ENCODE peak calls at places on chromosomes 11 and 22, in eight cellular contexts. G is ACHN; J is stimulated activated CD4-positive, alpha-beta T cell treated with anti-CD3 and anti-CD28 coated beads, Interleukin-4, amount 100 ng/mL, for 1 hour; I is activated CD8-positive, alpha-beta memory T cell treated with anti-CD3 and anti-CD28 coated beads, Interleukin-2, amount 50 U/mL, for 48 hours; F is NCI-H1105 treated with DMSO at 0.1 percent for 48 hours; X is NCI-H524; P is non-pigmented ciliary epithelial cell; K is skeletal muscle cell. S is an unnamed sample.
A peak's percentile ranks its signal among the peaks of the same experiment; 100 is the strongest.

GRCh38 chr11:70611166-70611565 is 212.8 kb downstream of the CTTN start:
- DNase-seq in G (no peak), X (no peak), J (no peak), F (no peak), I (no peak), P (no peak), K (no peak), S (no peak)

GRCh38 chr11:115051938-115052590 is 373.7 kb downstream of the NXPE2 start:
- DNase-seq in X (no peak), P (no peak), K (no peak), F (no peak), G (no peak), J (no peak), I (no peak), S (no peak)

GRCh38 chr22:35379146-35379993 is 1.5 kb upstream of the HMOX1 start:
- DNase-seq in J (no peak), I (no peak), P (no peak), G (no peak), F (no peak), K (no peak), X (no peak), S (no peak)

GRCh38 chr11:91248199-91248807 is 976.3 kb upstream of the FAT3 start:
- DNase-seq in G (peak; percentile 42), F (peak; percentile 29), K (no peak), X (peak; percentile 6), I (no peak), J (no peak), P (no peak), S (no peak)

GRCh38 chr22:35637254-35637653 is 11.0 kb upstream of the APOL6 start:
- DNase-seq in F (no peak), I (no peak), X (no peak), G (no peak), J (no peak), P (no peak), K (no peak), S (no peak)

GRCh38 chr22:38827510-38827909 is 16.3 kb downstream of the NPTXR start:
- DNase-seq in F (no peak), G (no peak), J (no peak), X (no peak), K (no peak), I (no peak), P (no peak), S (no peak)

GRCh38 chr22:20380486-20380885 is 13.5 kb upstream of the ZNF74 start:
- DNase-seq in P (no peak), F (peak; percentile 24), J (no peak), X (no peak), K (no peak), I (no peak), G (no peak), S (no peak)

GRCh38 chr11:12102588-12103410 is 7.6 kb upstream of the MICAL2 start:
- DNase-seq in G (no peak), K (no peak), P (no peak), I (no peak), F (no peak), J (no peak), X (no peak), S (no peak)

GRCh38 chr22:17808688-17809403 is 34.6 kb upstream of the BID start:
- DNase-seq in F (no peak), I (no peak), X (no peak), P (no peak), J (no peak), G (no peak), K (no peak), S (no peak)

GRCh38 chr11:1153105-1153950 is 4.4 kb upstream of the MUC5AC start:
- DNase-seq in X (no peak), F (no peak), K (no peak), J (no peak), P (no peak), G (peak; percentile 48), I (peak; percentile 49), S (no peak)

GRCh38 chr11:42138454-42138853 is 679.0 kb upstream of the LRRC4C start:
- DNase-seq in I (no peak), J (no peak), P (no peak), G (no peak), K (no peak), X (no peak), F (no peak), S (no peak)

GRCh38 chr22:46018859-46019258 is 41.9 kb upstream of the WNT7B start:
- DNase-seq in G (no peak), I (no peak), P (no peak), X (no peak), F (no peak), K (no peak), J (no peak), S (no peak)